ENCODE peak calls at places on chromosome 22, in six cellular contexts. A is K562, M is H1, W is HepG2, S is GM12878, E is SK-N-SH. X is an unnamed sample.

GRCh38 chr22:40603088-40603605 is 33.4 kb downstream of the MRTFA start:
- DNase-seq in A (no peak), M (no peak), W (no peak), S (no peak), E (no peak), X (no peak)

GRCh38 chr22:42289671-42290269 is 19.3 kb upstream of the TCF20 start:
- DNase-seq in A (no peak), M (no peak), W (no peak), S (no peak), E (peak; percentile 43), X (no peak)

GRCh38 chr22:43831561-43832392 is 19.7 kb upstream of the EFCAB6 start:
- DNase-seq in A (no peak), M (no peak), W (no peak), S (no peak), E (no peak), X (no peak)

GRCh38 chr22:29093980-29094379 is 21.1 kb downstream of the KREMEN1 start:
- DNase-seq in A (no peak), M (no peak), W (no peak), S (no peak), E (no peak), X (no peak)

GRCh38 chr22:19873138-19873959 is 18.7 kb upstream of the GNB1L start:
- DNase-seq in A (no peak), M (no peak), W (no peak), S (no peak), E (peak; percentile 25), X (no peak)

GRCh38 chr22:31279327-31279669 is 13.0 kb downstream of the PIK3IP1 start:
- DNase-seq in A (no peak), M (no peak), W (no peak), S (no peak), E (no peak), X (no peak)

GRCh38 chr22:35299217-35299716 is 427 bp upstream of the TOM1 start:
- DNase-seq in A (no peak), M (no peak), W (no peak), S (no peak), E (peak; percentile 60), X (no peak)

GRCh38 chr22:39083212-39084165 is 6.4 kb downstream of the APOBEC3G start:
- DNase-seq in A (no peak), M (no peak), W (no peak), S (no peak), E (no peak), X (no peak)

GRCh38 chr22:29625090-29625825 is 21.8 kb downstream of the NF2 start:
- DNase-seq in A (peak; percentile 33), M (no peak), W (peak; percentile 62), S (no peak), E (peak; percentile 49), X (peak; percentile 41)

GRCh38 chr22:18954333-18954732 is 18.2 kb upstream of the PRODH start:
- DNase-seq in A (peak; percentile 77), M (peak; percentile 21), W (peak; percentile 18), S (no peak), E (peak; percentile 89), X (no peak)

GRCh38 chr22:41772645-41773044 is 27.8 kb upstream of the CCDC134 start:
- DNase-seq in A (no peak), M (no peak), W (peak; percentile 25), S (no peak), E (no peak), X (no peak)

GRCh38 chr22:45319319-45319675 is 9.6 kb downstream of the FAM118A start:
- DNase-seq in A (no peak), M (no peak), W (no peak), S (no peak), E (peak; percentile 60), X (no peak)

GRCh38 chr22:42072606-42073330 is 1.3 kb upstream of the PHETA2 start:
- DNase-seq in A (no peak), M (no peak), W (no peak), S (no peak), E (no peak), X (no peak)

GRCh38 chr22:21082248-21082647 is 36.5 kb downstream of the LRRC74B start:
- DNase-seq in A (no peak), M (no peak), W (no peak), S (no peak), E (no peak), X (no peak)

GRCh38 chr22:38177044-38177443 is 4.6 kb downstream of the PLA2G6 start:
- DNase-seq in A (no peak), M (no peak), W (no peak), S (no peak), E (no peak), X (no peak)

GRCh38 chr22:24994070-24994763 is 41.7 kb downstream of the KIAA1671 start:
- DNase-seq in A (no peak), M (no peak), W (no peak), S (no peak), E (no peak), X (no peak)

GRCh38 chr22:43385770-43386641 is 25.8 kb upstream of the MPPED1 start:
- DNase-seq in A (peak; percentile 74), M (peak; percentile 53), W (peak; percentile 48), S (no peak), E (peak; percentile 80), X (peak; percentile 58)

GRCh38 chr22:20084547-20085413 is 4.7 kb downstream of the DGCR8 start:
- DNase-seq in A (peak; percentile 95), M (no peak), W (peak; percentile 50), S (no peak), E (peak; percentile 88), X (no peak)

GRCh38 chr22:38228873-38229740 is 27.3 kb downstream of the MAFF start:
- DNase-seq in A (no peak), M (no peak), W (peak; percentile 54), S (no peak), E (no peak), X (no peak)

GRCh38 chr22:46577361-46578249 is 40.2 kb upstream of the CELSR1 start:
- DNase-seq in A (peak; percentile 27), M (no peak), W (no peak), S (no peak), E (peak; percentile 76), X (no peak)

GRCh38 chr22:46370584-46371373 is 35.3 kb downstream of the TRMU start:
- DNase-seq in A (no peak), M (no peak), W (peak; percentile 25), S (no peak), E (no peak), X (no peak)

GRCh38 chr22:35910013-35910860 is 118.4 kb downstream of the RBFOX2 start:
- DNase-seq in A (no peak), M (no peak), W (no peak), S (no peak), E (no peak), X (no peak)

GRCh38 chr22:30605449-30606110 is 1.4 kb upstream of the TCN2 start:
- DNase-seq in A (peak; percentile 66), M (no peak), W (peak; percentile 44), S (no peak), E (peak; percentile 77), X (peak; percentile 57)

GRCh38 chr22:38569181-38569971 is 607 bp downstream of the DMC1 start:
- DNase-seq in A (peak; percentile 16), M (no peak), W (no peak), S (no peak), E (peak; percentile 7), X (no peak)

GRCh38 chr22:49084203-49084602 is 743.5 kb downstream of the BRD1 start:
- DNase-seq in A (no peak), M (no peak), W (no peak), S (no peak), E (no peak), X (no peak)
- H3K27me3 ChIP-seq in A (no peaks in the 10 kb centered on the region), M (no peaks in the 10 kb centered on the region), W (peaks cover 11% of the 10 kb centered on the region), S (no peaks in the 10 kb centered on the region), E (no peaks in the 10 kb centered on the region), X (no peaks in the 10 kb centered on the region)

DNA sequence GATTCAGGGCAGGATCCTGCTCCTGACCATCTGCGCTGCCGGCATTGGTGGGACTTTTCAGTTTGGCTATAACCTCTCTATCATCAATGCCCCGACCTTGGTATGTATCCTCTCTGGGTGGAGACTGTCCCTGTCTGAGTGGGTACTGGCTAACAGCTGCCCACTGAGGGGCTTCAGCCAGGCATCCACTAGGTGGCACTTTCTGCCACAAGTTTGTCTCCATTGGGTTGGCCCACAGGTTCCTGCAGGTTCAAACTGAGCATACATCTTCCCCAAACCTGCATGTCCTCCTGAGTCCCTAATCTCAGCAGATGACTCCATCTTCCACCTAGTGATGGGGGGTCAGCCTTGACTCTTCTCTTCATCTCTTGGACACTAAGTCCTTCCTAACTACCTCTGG is 4.4 kb downstream of the SLC2A11 start:
- DNase-seq in A (peak; percentile 57), M (no peak), W (no peak), S (no peak), E (peak; percentile 65), X (no peak)
- TF ChIP-seq CTCF in A (peak; percentile 75), M (peak; percentile 84), W (peak; percentile 88), S (peak; percentile 80), E (peak; percentile 67), X (peak; percentile 84)

GRCh38 chr22:26502688-26503561 is 9.3 kb downstream of the TFIP11 start:
- DNase-seq in A (peak; percentile 31), M (no peak), W (no peak), S (no peak), E (peak; percentile 59), X (peak; percentile 88)
- TF ChIP-seq GABPA in A (no peak), M (no peak), W (no peak), S (no peak), E (no peak), X (no peak)

GRCh38 chr22:17470880-17471500 is 92.3 kb upstream of the SLC25A18 start:
- DNase-seq in A (no peak), M (no peak), W (no peak), S (no peak), E (no peak), X (no peak)
- H3K27me3 ChIP-seq in A (peaks cover 43% of the 10 kb centered on the region), M (no peaks in the 10 kb centered on the region), W (no peaks in the 10 kb centered on the region), S (peaks cover 2% of the 10 kb centered on the region), E (peaks cover 78% of the 10 kb centered on the region), X (peaks cover 3% of the 10 kb centered on the region)

X was measured in HL-60.